ENCODE peak calls at places on chromosome 22, in nine cellular contexts. One of them, this sample, is unnamed.
A peak's percentile ranks its signal among the peaks of the same experiment; 100 is the strongest.

GRCh38 chr22:38873469-38874411 is 1.7 kb upstream of the CBX6 start:
- DNase-seq in GM04504: no peak
- DNase-seq in GM23338: no peak
- DNase-seq in heart right ventricle: no peak
- DNase-seq in choroid plexus epithelial cell: no peak
- DNase-seq in naive B cell: no peak
- DNase-seq in cardiac muscle cell: no peak
- DNase-seq in NCI-H524 treated with DMSO at 0.1 percent for 48 hours: no peak
- DNase-seq in memory B cell: no peak
- DNase-seq in this sample: no peak

GRCh38 chr22:43562843-43563242 is 151.0 kb downstream of the MPPED1 start:
- DNase-seq in NCI-H524 treated with DMSO at 0.1 percent for 48 hours: no peak
- DNase-seq in GM04504: no peak
- DNase-seq in heart right ventricle: no peak
- DNase-seq in memory B cell: no peak
- DNase-seq in cardiac muscle cell: no peak
- DNase-seq in choroid plexus epithelial cell: no peak
- DNase-seq in naive B cell: no peak
- DNase-seq in GM23338: peak; percentile 17
- DNase-seq in this sample: peak; percentile 46

GRCh38 chr22:23970816-23971482 is 3.3 kb downstream of the DDT start:
- DNase-seq in GM23338: no peak
- DNase-seq in GM04504: no peak
- DNase-seq in heart right ventricle: no peak
- DNase-seq in NCI-H524 treated with DMSO at 0.1 percent for 48 hours: no peak
- DNase-seq in cardiac muscle cell: no peak
- DNase-seq in memory B cell: no peak
- DNase-seq in naive B cell: no peak
- DNase-seq in choroid plexus epithelial cell: no peak
- DNase-seq in this sample: no peak

GRCh38 chr22:42990131-42990838 is 24.7 kb downstream of the PACSIN2 start:
- DNase-seq in GM04504: peak; percentile 68
- DNase-seq in choroid plexus epithelial cell: peak; percentile 87
- DNase-seq in memory B cell: no peak
- DNase-seq in cardiac muscle cell: peak; percentile 89
- DNase-seq in heart right ventricle: no peak
- DNase-seq in NCI-H524 treated with DMSO at 0.1 percent for 48 hours: no peak
- DNase-seq in GM23338: peak; percentile 51
- DNase-seq in naive B cell: no peak
- DNase-seq in this sample: no peak

GRCh38 chr22:17590586-17590985 is 27.3 kb downstream of the SLC25A18 start:
- DNase-seq in heart right ventricle: no peak
- DNase-seq in cardiac muscle cell: no peak
- DNase-seq in GM23338: no peak
- DNase-seq in choroid plexus epithelial cell: no peak
- DNase-seq in naive B cell: no peak
- DNase-seq in memory B cell: no peak
- DNase-seq in GM04504: no peak
- DNase-seq in NCI-H524 treated with DMSO at 0.1 percent for 48 hours: no peak
- DNase-seq in this sample: no peak

GRCh38 chr22:50599816-50600454 is 658 bp upstream of the MAPK8IP2 start:
- DNase-seq in choroid plexus epithelial cell: peak; percentile 38
- DNase-seq in GM23338: peak; percentile 76
- DNase-seq in heart right ventricle: peak; percentile 57
- DNase-seq in naive B cell: peak; percentile 61
- DNase-seq in memory B cell: peak; percentile 63
- DNase-seq in GM04504: no peak
- DNase-seq in NCI-H524 treated with DMSO at 0.1 percent for 48 hours: no peak
- DNase-seq in cardiac muscle cell: peak; percentile 46
- DNase-seq in this sample: peak; percentile 68

GRCh38 chr22:44344407-44344806 is 31.7 kb upstream of the SHISAL1 start:
- DNase-seq in GM04504: no peak
- DNase-seq in memory B cell: no peak
- DNase-seq in naive B cell: no peak
- DNase-seq in GM23338: no peak
- DNase-seq in choroid plexus epithelial cell: no peak
- DNase-seq in cardiac muscle cell: no peak
- DNase-seq in NCI-H524 treated with DMSO at 0.1 percent for 48 hours: peak; percentile 86
- DNase-seq in heart right ventricle: no peak
- DNase-seq in this sample: no peak

GRCh38 chr22:43449205-43449830 is 37.5 kb downstream of the MPPED1 start:
- DNase-seq in cardiac muscle cell: no peak
- DNase-seq in choroid plexus epithelial cell: no peak
- DNase-seq in NCI-H524 treated with DMSO at 0.1 percent for 48 hours: no peak
- DNase-seq in GM23338: peak; percentile 53
- DNase-seq in naive B cell: no peak
- DNase-seq in memory B cell: no peak
- DNase-seq in GM04504: no peak
- DNase-seq in heart right ventricle: no peak
- DNase-seq in this sample: peak; percentile 70

GRCh38 chr22:39148727-39149535 is 3.5 kb downstream of the CBX7 start:
- DNase-seq in heart right ventricle: no peak
- DNase-seq in GM04504: no peak
- DNase-seq in cardiac muscle cell: no peak
- DNase-seq in memory B cell: peak; percentile 74
- DNase-seq in naive B cell: peak; percentile 49
- DNase-seq in choroid plexus epithelial cell: peak; percentile 32
- DNase-seq in GM23338: peak; percentile 83
- DNase-seq in NCI-H524 treated with DMSO at 0.1 percent for 48 hours: no peak
- DNase-seq in this sample: peak; percentile 90

GRCh38 chr22:43567691-43568308 is 156.0 kb downstream of the MPPED1 start:
- DNase-seq in naive B cell: no peak
- DNase-seq in GM23338: no peak
- DNase-seq in NCI-H524 treated with DMSO at 0.1 percent for 48 hours: no peak
- DNase-seq in choroid plexus epithelial cell: no peak
- DNase-seq in memory B cell: no peak
- DNase-seq in heart right ventricle: no peak
- DNase-seq in cardiac muscle cell: peak; percentile 3
- DNase-seq in GM04504: no peak
- DNase-seq in this sample: no peak

GRCh38 chr22:47676685-47677084 is 914.2 kb downstream of the TBC1D22A start:
- DNase-seq in choroid plexus epithelial cell: no peak
- DNase-seq in memory B cell: no peak
- DNase-seq in heart right ventricle: no peak
- DNase-seq in GM04504: no peak
- DNase-seq in naive B cell: no peak
- DNase-seq in GM23338: no peak
- DNase-seq in cardiac muscle cell: no peak
- DNase-seq in NCI-H524 treated with DMSO at 0.1 percent for 48 hours: no peak
- DNase-seq in this sample: no peak

GRCh38 chr22:37282385-37282677 is at the start of gene CYTH4:
- DNase-seq in GM23338: no peak
- DNase-seq in heart right ventricle: peak; percentile 43
- DNase-seq in memory B cell: peak; percentile 56
- DNase-seq in NCI-H524 treated with DMSO at 0.1 percent for 48 hours: no peak
- DNase-seq in naive B cell: peak; percentile 79
- DNase-seq in choroid plexus epithelial cell: no peak
- DNase-seq in GM04504: no peak
- DNase-seq in cardiac muscle cell: no peak
- DNase-seq in this sample: no peak

GRCh38 chr22:45359627-45360026 is 49.9 kb downstream of the FAM118A start:
- DNase-seq in choroid plexus epithelial cell: no peak
- DNase-seq in memory B cell: no peak
- DNase-seq in heart right ventricle: no peak
- DNase-seq in naive B cell: no peak
- DNase-seq in cardiac muscle cell: no peak
- DNase-seq in GM23338: no peak
- DNase-seq in GM04504: no peak
- DNase-seq in NCI-H524 treated with DMSO at 0.1 percent for 48 hours: no peak
- DNase-seq in this sample: no peak

GRCh38 chr22:49372530-49373288 is 455.0 kb downstream of the BRD1 start:
- DNase-seq in NCI-H524 treated with DMSO at 0.1 percent for 48 hours: no peak
- DNase-seq in GM23338: no peak
- DNase-seq in heart right ventricle: no peak
- DNase-seq in memory B cell: no peak
- DNase-seq in cardiac muscle cell: no peak
- DNase-seq in GM04504: no peak
- DNase-seq in naive B cell: no peak
- DNase-seq in choroid plexus epithelial cell: no peak
- DNase-seq in this sample: peak; percentile 84

GRCh38 chr22:17629646-17630045 is 1.1 kb upstream of the ATP6V1E1 start:
- DNase-seq in GM23338: no peak
- DNase-seq in choroid plexus epithelial cell: no peak
- DNase-seq in NCI-H524 treated with DMSO at 0.1 percent for 48 hours: no peak
- DNase-seq in naive B cell: no peak
- DNase-seq in cardiac muscle cell: no peak
- DNase-seq in memory B cell: no peak
- DNase-seq in heart right ventricle: no peak
- DNase-seq in GM04504: no peak
- DNase-seq in this sample: no peak

GRCh38 chr22:29799217-29799680 is 32.1 kb downstream of the UQCR10 start:
- DNase-seq in GM04504: peak; percentile 95
- DNase-seq in choroid plexus epithelial cell: peak; percentile 93
- DNase-seq in NCI-H524 treated with DMSO at 0.1 percent for 48 hours: no peak
- DNase-seq in heart right ventricle: peak; percentile 90
- DNase-seq in naive B cell: no peak
- DNase-seq in cardiac muscle cell: peak; percentile 97
- DNase-seq in memory B cell: no peak
- DNase-seq in GM23338: no peak
- DNase-seq in this sample: no peak

GRCh38 chr22:39197578-39197977 is 45.1 kb upstream of the CBX7 start:
- DNase-seq in GM04504: no peak
- DNase-seq in NCI-H524 treated with DMSO at 0.1 percent for 48 hours: no peak
- DNase-seq in GM23338: no peak
- DNase-seq in choroid plexus epithelial cell: no peak
- DNase-seq in memory B cell: no peak
- DNase-seq in heart right ventricle: no peak
- DNase-seq in cardiac muscle cell: no peak
- DNase-seq in naive B cell: no peak
- DNase-seq in this sample: no peak

GRCh38 chr22:50581031-50581949 is 1.4 kb downstream of the CHKB start:
- DNase-seq in cardiac muscle cell: no peak
- DNase-seq in naive B cell: no peak
- DNase-seq in choroid plexus epithelial cell: no peak
- DNase-seq in GM04504: no peak
- DNase-seq in NCI-H524 treated with DMSO at 0.1 percent for 48 hours: no peak
- DNase-seq in heart right ventricle: no peak
- DNase-seq in GM23338: no peak
- DNase-seq in memory B cell: no peak
- DNase-seq in this sample: no peak

GRCh38 chr22:46714550-46714949 is 23.5 kb downstream of the CERK start:
- DNase-seq in GM23338: no peak
- DNase-seq in NCI-H524 treated with DMSO at 0.1 percent for 48 hours: no peak
- DNase-seq in choroid plexus epithelial cell: peak; percentile 44
- DNase-seq in cardiac muscle cell: peak; percentile 16
- DNase-seq in memory B cell: no peak
- DNase-seq in GM04504: no peak
- DNase-seq in naive B cell: no peak
- DNase-seq in heart right ventricle: no peak
- DNase-seq in this sample: no peak

GRCh38 chr22:24435861-24436351 is 8.5 kb downstream of the ADORA2A start:
- DNase-seq in NCI-H524 treated with DMSO at 0.1 percent for 48 hours: no peak
- DNase-seq in heart right ventricle: no peak
- DNase-seq in cardiac muscle cell: no peak
- DNase-seq in GM04504: no peak
- DNase-seq in memory B cell: no peak
- DNase-seq in choroid plexus epithelial cell: peak; percentile 40
- DNase-seq in GM23338: no peak
- DNase-seq in naive B cell: no peak
- DNase-seq in this sample: no peak

GRCh38 chr22:23670378-23671295 is 20.2 kb upstream of the RGL4 start:
- DNase-seq in choroid plexus epithelial cell: no peak
- DNase-seq in naive B cell: no peak
- DNase-seq in NCI-H524 treated with DMSO at 0.1 percent for 48 hours: no peak
- DNase-seq in heart right ventricle: no peak
- DNase-seq in GM04504: no peak
- DNase-seq in cardiac muscle cell: no peak
- DNase-seq in memory B cell: no peak
- DNase-seq in GM23338: no peak
- DNase-seq in this sample: no peak

GRCh38 chr22:44337658-44338004 is 24.9 kb upstream of the SHISAL1 start:
- DNase-seq in GM23338: peak; percentile 60
- DNase-seq in naive B cell: no peak
- DNase-seq in memory B cell: no peak
- DNase-seq in NCI-H524 treated with DMSO at 0.1 percent for 48 hours: no peak
- DNase-seq in choroid plexus epithelial cell: peak; percentile 65
- DNase-seq in cardiac muscle cell: peak; percentile 76
- DNase-seq in GM04504: peak; percentile 33
- DNase-seq in heart right ventricle: peak; percentile 36
- DNase-seq in this sample: peak; percentile 53

GRCh38 chr22:24485608-24486007 is 9.5 kb upstream of the UPB1 start:
- DNase-seq in heart right ventricle: peak; percentile 36
- DNase-seq in cardiac muscle cell: no peak
- DNase-seq in memory B cell: peak; percentile 21
- DNase-seq in NCI-H524 treated with DMSO at 0.1 percent for 48 hours: no peak
- DNase-seq in choroid plexus epithelial cell: peak; percentile 57
- DNase-seq in naive B cell: peak; percentile 51
- DNase-seq in GM04504: no peak
- DNase-seq in GM23338: no peak
- DNase-seq in this sample: no peak

GRCh38 chr22:30556388-30556787 is 9.8 kb upstream of the SEC14L6 start:
- DNase-seq in heart right ventricle: no peak
- DNase-seq in memory B cell: no peak
- DNase-seq in naive B cell: no peak
- DNase-seq in GM04504: no peak
- DNase-seq in NCI-H524 treated with DMSO at 0.1 percent for 48 hours: no peak
- DNase-seq in GM23338: peak; percentile 41
- DNase-seq in cardiac muscle cell: no peak
- DNase-seq in choroid plexus epithelial cell: no peak
- DNase-seq in this sample: no peak

GRCh38 chr22:50312371-50312770 is 4.9 kb upstream of the PLXNB2 start:
- DNase-seq in naive B cell: no peak
- DNase-seq in heart right ventricle: no peak
- DNase-seq in GM23338: no peak
- DNase-seq in GM04504: no peak
- DNase-seq in memory B cell: no peak
- DNase-seq in NCI-H524 treated with DMSO at 0.1 percent for 48 hours: no peak
- DNase-seq in choroid plexus epithelial cell: no peak
- DNase-seq in cardiac muscle cell: no peak
- DNase-seq in this sample: no peak

GRCh38 chr22:27488456-27489224 is 312.9 kb downstream of the MN1 start:
- DNase-seq in heart right ventricle: no peak
- DNase-seq in naive B cell: no peak
- DNase-seq in GM23338: no peak
- DNase-seq in memory B cell: no peak
- DNase-seq in choroid plexus epithelial cell: peak; percentile 28
- DNase-seq in cardiac muscle cell: peak; percentile 8
- DNase-seq in NCI-H524 treated with DMSO at 0.1 percent for 48 hours: no peak
- DNase-seq in GM04504: no peak
- DNase-seq in this sample: no peak

GRCh38 chr22:44256860-44257560 is 55.7 kb downstream of the SHISAL1 start:
- DNase-seq in heart right ventricle: no peak
- DNase-seq in naive B cell: no peak
- DNase-seq in memory B cell: no peak
- DNase-seq in cardiac muscle cell: no peak
- DNase-seq in choroid plexus epithelial cell: no peak
- DNase-seq in GM04504: no peak
- DNase-seq in NCI-H524 treated with DMSO at 0.1 percent for 48 hours: no peak
- DNase-seq in GM23338: no peak
- DNase-seq in this sample: peak; percentile 26

GRCh38 chr22:29801153-29801552 is 34.0 kb downstream of the UQCR10 start:
- DNase-seq in GM23338: peak; percentile 36
- DNase-seq in memory B cell: no peak
- DNase-seq in NCI-H524 treated with DMSO at 0.1 percent for 48 hours: no peak
- DNase-seq in heart right ventricle: no peak
- DNase-seq in choroid plexus epithelial cell: no peak
- DNase-seq in GM04504: no peak
- DNase-seq in naive B cell: no peak
- DNase-seq in cardiac muscle cell: peak; percentile 51
- DNase-seq in this sample: no peak

GRCh38 chr22:22026157-22026831 is 43.7 kb upstream of the TOP3B start:
- DNase-seq in GM04504: no peak
- DNase-seq in memory B cell: no peak
- DNase-seq in heart right ventricle: no peak
- DNase-seq in GM23338: no peak
- DNase-seq in cardiac muscle cell: no peak
- DNase-seq in NCI-H524 treated with DMSO at 0.1 percent for 48 hours: no peak
- DNase-seq in naive B cell: peak; percentile 32
- DNase-seq in choroid plexus epithelial cell: no peak
- DNase-seq in this sample: no peak

GRCh38 chr22:18133452-18133851 is 16.5 kb upstream of the USP18 start:
- DNase-seq in heart right ventricle: no peak
- DNase-seq in GM23338: no peak
- DNase-seq in naive B cell: no peak
- DNase-seq in memory B cell: no peak
- DNase-seq in NCI-H524 treated with DMSO at 0.1 percent for 48 hours: no peak
- DNase-seq in GM04504: no peak
- DNase-seq in choroid plexus epithelial cell: peak; percentile 26
- DNase-seq in cardiac muscle cell: peak; percentile 80
- DNase-seq in this sample: no peak

GRCh38 chr22:44196731-44197131 is 16.0 kb downstream of the PARVG start:
- DNase-seq in heart right ventricle: no peak
- DNase-seq in memory B cell: no peak
- DNase-seq in NCI-H524 treated with DMSO at 0.1 percent for 48 hours: no peak
- DNase-seq in naive B cell: no peak
- DNase-seq in choroid plexus epithelial cell: no peak
- DNase-seq in GM23338: no peak
- DNase-seq in GM04504: no peak
- DNase-seq in cardiac muscle cell: no peak
- DNase-seq in this sample: no peak